ENCODE peak calls at places on chromosomes 11 and 22, in four cellular contexts. D is T-helper 9 cell, J is NCI-H2171, A is hippocampal formation. Q is an unnamed sample.

GRCh38 chr22:20080776-20081654 is 974 bp downstream of the DGCR8 start:
- DNase-seq in D (no peak), J (no peak), A (no peak), Q (no peak)

GRCh38 chr11:35525501-35526175 is at the start of gene PAMR1:
- DNase-seq in J (peak; percentile 33), A (no peak), D (no peak), Q (no peak)

GRCh38 chr22:42490244-42490832 is 29.3 kb downstream of the RRP7A start:
- DNase-seq in D (no peak), J (no peak), A (no peak), Q (no peak)

GRCh38 chr11:43788394-43788793 is 92.2 kb upstream of the ALKBH3 start:
- DNase-seq in A (no peak), D (no peak), J (peak; percentile 86), Q (no peak)

GRCh38 chr11:46675288-46675851 is 25.0 kb downstream of the ARHGAP1 start:
- DNase-seq in D (no peak), A (no peak), J (no peak), Q (no peak)

GRCh38 chr11:4464216-4465159 is 15.4 kb downstream of the OR52K2 start:
- DNase-seq in J (no peak), A (no peak), D (no peak), Q (no peak)

GRCh38 chr11:100774132-100774531 is 87.0 kb downstream of the ARHGAP42 start:
- DNase-seq in J (no peak), A (no peak), D (no peak), Q (no peak)

GRCh38 chr11:75147875-75148263 is 3.0 kb upstream of the SLCO2B1 start:
- DNase-seq in D (no peak), J (no peak), A (no peak), Q (no peak)

GRCh38 chr11:12271241-12271640 is 106.1 kb upstream of the PARVA start:
- DNase-seq in J (no peak), A (no peak), D (no peak), Q (no peak)

GRCh38 chr11:23897453-23898289 is 599.2 kb upstream of the LUZP2 start:
- DNase-seq in D (no peak), J (no peak), A (no peak), Q (no peak)

GRCh38 chr11:72623052-72623451 is 51.2 kb downstream of the PDE2A start:
- DNase-seq in J (no peak), A (no peak), D (no peak), Q (no peak)

GRCh38 chr11:62401781-62402180 is 17.1 kb upstream of the SCGB1A1 start:
- DNase-seq in A (no peak), J (no peak), D (no peak), Q (no peak)

GRCh38 chr11:97729546-97730272 is 1291.0 kb upstream of the CNTN5 start:
- DNase-seq in J (no peak), D (no peak), A (no peak), Q (no peak)

GRCh38 chr11:83727251-83727650 is 441.1 kb upstream of the CCDC90B start:
- DNase-seq in A (no peak), J (no peak), D (no peak), Q (no peak)